ENCODE peak calls at places on chromosomes 5 and 9, in nine cellular contexts. J is omental fat pad, C is lung, D is coronary artery, O is GM23338, P is heart right ventricle, V is Caco-2, W is epithelial cell of esophagus, F is upper lobe of right lung. X is an unnamed sample.

GRCh38 chr9:13975628-13976250 is 338.2 kb downstream of the NFIB start:
- DNase-seq in D (no peak), O (no peak), F (no peak), J (no peak), C (no peak), V (no peak), W (no peak), P (no peak), X (no peak)

GRCh38 chr9:128125575-128126354 is 1.8 kb downstream of the PTGES2 start:
- DNase-seq in F (no peak), V (no peak), P (no peak), J (no peak), O (no peak), D (no peak), C (no peak), W (no peak), X (no peak)

GRCh38 chr9:98862936-98863335 is 55.5 kb downstream of the GALNT12 start:
- DNase-seq in F (no peak), V (no peak), O (no peak), D (no peak), P (no peak), J (no peak), C (no peak), W (no peak), X (no peak)

GRCh38 chr9:76215066-76215465 is 179.2 kb downstream of the RFK start:
- DNase-seq in C (no peak), O (no peak), D (no peak), V (no peak), F (no peak), P (no peak), J (no peak), W (peak; percentile 84), X (no peak)

GRCh38 chr9:71895122-71895521 is 15.9 kb downstream of the ABHD17B start:
- DNase-seq in F (no peak), D (no peak), C (no peak), V (no peak), W (peak; percentile 72), O (no peak), P (no peak), J (no peak), X (no peak)

GRCh38 chr9:37146372-37146771 is 26.0 kb downstream of the ZCCHC7 start:
- DNase-seq in V (no peak), P (no peak), C (no peak), J (no peak), O (no peak), D (no peak), F (no peak), W (no peak), X (no peak)

GRCh38 chr9:85212209-85212608 is 529.5 kb downstream of the AGTPBP1 start:
- DNase-seq in F (no peak), P (no peak), J (no peak), V (no peak), O (no peak), W (peak; percentile 93), D (no peak), C (no peak), X (no peak)

GRCh38 chr5:147973086-147973485 is 66.7 kb upstream of the C5orf46 start:
- DNase-seq in V (no peak), P (no peak), W (no peak), O (no peak), F (no peak), D (no peak), C (no peak), J (no peak), X (no peak)

GRCh38 chr5:54520438-54520846 is 2.9 kb downstream of the SNX18 start:
- DNase-seq in P (peak; percentile 30), O (peak; percentile 32), V (no peak), D (no peak), F (no peak), W (peak; percentile 63), C (no peak), J (no peak), X (no peak)

GRCh38 chr9:20394928-20395327 is 227.4 kb downstream of the MLLT3 start:
- DNase-seq in D (no peak), P (no peak), C (no peak), W (no peak), J (no peak), V (no peak), F (no peak), O (peak; percentile 52), X (no peak)

DNA sequence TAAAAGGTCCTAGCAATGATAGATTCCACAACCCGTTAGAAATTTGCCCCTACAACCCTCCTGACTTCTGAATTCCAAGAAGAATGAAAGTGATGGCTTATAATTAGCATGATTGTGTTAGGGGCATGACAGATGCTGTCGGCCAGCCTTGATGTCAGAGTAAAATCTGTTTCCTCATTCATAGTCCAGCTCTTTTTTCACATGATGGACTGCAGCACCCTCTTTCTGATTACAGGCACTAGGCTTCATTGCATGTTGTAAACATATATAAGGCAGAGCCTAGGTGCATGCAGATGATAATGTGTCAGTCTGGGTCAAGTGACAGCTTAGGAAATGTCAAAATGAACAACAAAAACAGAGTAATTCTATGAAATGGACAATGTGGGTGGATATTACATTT is 226.8 kb downstream of the PDE4D start:
- DNase-seq in J (no peak), F (no peak), D (no peak), V (no peak), C (no peak), W (no peak), O (no peak), P (no peak), X (no peak)
- TF ChIP-seq CTCF in J (no peak), F (no peak), D (no peak), V (no peak), C (no peak), W (no peak), O (no peak), P (no peak), X (peak; percentile 27)

GRCh38 chr5:73292816-73293459 is 119.9 kb downstream of the TMEM174 start:
- DNase-seq in O (no peak), C (no peak), W (peak; percentile 71), P (no peak), F (no peak), D (no peak), V (no peak), J (no peak), X (no peak)

GRCh38 chr5:73296772-73297171 is 123.8 kb downstream of the TMEM174 start:
- DNase-seq in F (no peak), C (no peak), O (no peak), P (no peak), D (no peak), W (no peak), J (no peak), V (no peak), X (no peak)

GRCh38 chr5:73297430-73297829 is 124.4 kb downstream of the TMEM174 start:
- DNase-seq in C (no peak), P (no peak), J (no peak), O (no peak), D (no peak), F (no peak), W (no peak), V (no peak), X (no peak)

GRCh38 chr5:73298251-73299016 is 125.4 kb downstream of the TMEM174 start:
- DNase-seq in P (no peak), F (no peak), O (peak; percentile 50), V (no peak), J (no peak), W (no peak), D (no peak), C (no peak), X (no peak)

GRCh38 chr5:73295447-73295846 is 122.5 kb downstream of the TMEM174 start:
- DNase-seq in J (no peak), O (no peak), W (peak; percentile 37), P (no peak), C (no peak), V (no peak), F (no peak), D (no peak), X (no peak)
- TF ChIP-seq CTCF in J (no peak), O (peak; percentile 56), W (peak; percentile 32), P (no peak), C (no peak), V (no peak), F (peak; percentile 16), D (no peak), X (peak; percentile 25)

GRCh38 chr5:92886751-92887150 is 694.3 kb downstream of the NR2F1-AS1 start:
- DNase-seq in F (no peak), V (no peak), P (no peak), D (no peak), W (no peak), C (no peak), O (no peak), J (no peak), X (no peak)

GRCh38 chr5:92884464-92884863 is 696.6 kb downstream of the NR2F1-AS1 start:
- DNase-seq in F (no peak), W (no peak), P (no peak), V (no peak), O (no peak), C (no peak), J (no peak), D (no peak), X (no peak)

GRCh38 chr5:92887254-92887653 is 693.8 kb downstream of the NR2F1-AS1 start:
- DNase-seq in D (no peak), O (no peak), J (no peak), F (no peak), P (no peak), C (no peak), V (no peak), W (no peak), X (no peak)

GRCh38 chr5:92889140-92889539 is 691.9 kb downstream of the NR2F1-AS1 start:
- DNase-seq in W (no peak), V (no peak), P (no peak), J (no peak), F (no peak), C (no peak), D (no peak), O (no peak), X (no peak)

DNA sequence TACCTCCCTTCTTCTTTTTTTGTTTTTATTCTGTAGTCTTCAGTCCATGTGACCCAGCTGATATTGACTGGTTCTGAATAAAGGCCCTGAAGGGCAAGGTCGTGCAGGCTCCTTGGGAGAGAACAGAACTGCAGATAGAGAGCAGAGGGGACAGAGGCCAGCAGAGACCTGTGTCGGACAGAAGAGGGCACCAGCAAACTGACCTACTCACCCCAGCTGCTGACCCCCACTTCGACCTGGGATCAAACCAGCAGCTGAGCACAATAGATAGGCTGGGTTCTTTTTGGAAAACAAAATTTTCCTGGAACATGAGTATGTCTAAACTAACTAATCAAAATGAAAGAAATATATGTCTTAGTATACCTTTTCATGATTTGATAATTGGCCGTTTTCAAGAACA is 695.1 kb downstream of the NR2F1-AS1 start:
- DNase-seq in P (no peak), C (no peak), V (peak; percentile 34), O (peak; percentile 69), F (no peak), D (no peak), W (no peak), J (no peak), X (no peak)
- TF ChIP-seq CTCF in P (no peak), C (no peak), V (no peak), O (peak; percentile 85), F (no peak), D (no peak), W (no peak), J (no peak), X (peak; percentile 60)

DNA sequence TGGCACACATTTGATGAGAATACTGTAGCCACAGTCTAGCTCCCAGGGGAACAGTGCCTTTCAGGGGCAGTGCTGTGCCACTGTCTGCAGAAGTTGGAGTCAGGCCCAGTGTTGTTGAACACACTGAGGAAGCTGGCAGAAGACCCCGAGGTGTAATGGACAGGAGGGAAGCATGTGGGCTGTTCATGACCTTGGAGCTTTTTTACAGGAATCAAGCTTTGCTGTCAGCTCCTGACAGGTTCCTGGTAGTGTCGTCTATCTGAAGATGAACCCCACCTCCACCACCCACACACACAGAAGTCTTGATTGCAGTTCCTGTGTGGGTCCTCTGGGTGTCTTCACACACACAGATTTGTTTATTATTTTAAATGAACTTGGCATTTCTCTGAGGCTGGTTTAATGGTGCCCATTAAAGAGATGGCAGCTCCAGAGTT is 40.3 kb upstream of the TNFAIP8 start:
- DNase-seq in P (no peak), J (no peak), O (no peak), F (no peak), V (no peak), D (no peak), W (peak; percentile 68), C (no peak), X (no peak)
- TF ChIP-seq CTCF in P (peak; percentile 52), J (no peak), O (peak; percentile 29), F (peak; percentile 31), V (no peak), D (no peak), W (peak; percentile 56), C (peak; percentile 11), X (peak; percentile 28)

X was measured in type B pancreatic cell.